ENCODE peak calls at places on chromosomes 3 and 15, in five cellular contexts. One of them, this sample, is unnamed.

GRCh38 chr3:71713041-71713440 is 12.2 kb downstream of the EIF4E3 start:
- DNase-seq in CD8-positive, alpha-beta memory T cell: no peak
- DNase-seq in SW 1271: no peak
- DNase-seq in suprapubic skin: no peak
- DNase-seq in KG1: no peak
- DNase-seq in this sample: no peak

GRCh38 chr3:55664387-55664786 is 177.3 kb upstream of the WNT5A start:
- DNase-seq in CD8-positive, alpha-beta memory T cell: peak
- DNase-seq in SW 1271: no peak
- DNase-seq in suprapubic skin: no peak
- DNase-seq in KG1: no peak
- DNase-seq in this sample: no peak

GRCh38 chr3:31695280-31696008 is 162.7 kb downstream of the STT3B start:
- DNase-seq in CD8-positive, alpha-beta memory T cell: peak
- DNase-seq in SW 1271: peak
- DNase-seq in suprapubic skin: no peak
- DNase-seq in KG1: peak
- DNase-seq in this sample: no peak

GRCh38 chr3:105385179-105385578 is 18.5 kb downstream of the ALCAM start:
- DNase-seq in CD8-positive, alpha-beta memory T cell: no peak
- DNase-seq in SW 1271: no peak
- DNase-seq in suprapubic skin: no peak
- DNase-seq in KG1: no peak
- DNase-seq in this sample: no peak

GRCh38 chr3:174333640-174334039 is 525.5 kb upstream of the NAALADL2 start:
- DNase-seq in CD8-positive, alpha-beta memory T cell: no peak
- DNase-seq in SW 1271: no peak
- DNase-seq in suprapubic skin: no peak
- DNase-seq in KG1: no peak
- DNase-seq in this sample: no peak

GRCh38 chr15:36601497-36601932 is 22.1 kb downstream of the CDIN1 start:
- DNase-seq in CD8-positive, alpha-beta memory T cell: no peak
- DNase-seq in SW 1271: no peak
- DNase-seq in suprapubic skin: peak
- DNase-seq in KG1: no peak
- DNase-seq in this sample: no peak

GRCh38 chr15:68768321-68768720 is 52.4 kb downstream of the ANP32A start:
- DNase-seq in CD8-positive, alpha-beta memory T cell: no peak
- DNase-seq in SW 1271: no peak
- DNase-seq in suprapubic skin: no peak
- DNase-seq in KG1: no peak
- DNase-seq in this sample: no peak

GRCh38 chr15:99021669-99022068 is 14.1 kb upstream of the PGPEP1L start:
- DNase-seq in CD8-positive, alpha-beta memory T cell: no peak
- DNase-seq in SW 1271: no peak
- DNase-seq in suprapubic skin: no peak
- DNase-seq in KG1: no peak
- DNase-seq in this sample: no peak

GRCh38 chr3:156676467-156677119 is 2.2 kb downstream of the TIPARP start:
- DNase-seq in CD8-positive, alpha-beta memory T cell: no peak
- DNase-seq in SW 1271: peak
- DNase-seq in suprapubic skin: no peak
- DNase-seq in KG1: no peak
- DNase-seq in this sample: no peak

GRCh38 chr3:16309558-16309957 is 44.5 kb downstream of the OXNAD1 start:
- DNase-seq in CD8-positive, alpha-beta memory T cell: peak
- DNase-seq in SW 1271: peak
- DNase-seq in suprapubic skin: no peak
- DNase-seq in KG1: peak
- DNase-seq in this sample: no peak

GRCh38 chr3:60086811-60087210 is 1037.0 kb upstream of the CFAP20DC start:
- DNase-seq in CD8-positive, alpha-beta memory T cell: no peak
- DNase-seq in SW 1271: no peak
- DNase-seq in suprapubic skin: no peak
- DNase-seq in KG1: no peak
- DNase-seq in this sample: no peak

GRCh38 chr3:195256639-195257453 is 14.1 kb downstream of the XXYLT1 start:
- DNase-seq in CD8-positive, alpha-beta memory T cell: no peak
- DNase-seq in SW 1271: no peak
- DNase-seq in suprapubic skin: no peak
- DNase-seq in KG1: no peak
- DNase-seq in this sample: no peak

GRCh38 chr3:193190387-193190786 is 50.6 kb upstream of the PLAAT1 start:
- DNase-seq in CD8-positive, alpha-beta memory T cell: no peak
- DNase-seq in SW 1271: no peak
- DNase-seq in suprapubic skin: no peak
- DNase-seq in KG1: peak
- DNase-seq in this sample: no peak

GRCh38 chr15:41791970-41792637 is 17.8 kb downstream of the MAPKBP1 start:
- DNase-seq in CD8-positive, alpha-beta memory T cell: no peak
- DNase-seq in SW 1271: no peak
- DNase-seq in suprapubic skin: no peak
- DNase-seq in KG1: no peak
- DNase-seq in this sample: no peak

GRCh38 chr3:85626662-85627061 is 667.9 kb downstream of the CADM2 start:
- DNase-seq in CD8-positive, alpha-beta memory T cell: no peak
- DNase-seq in SW 1271: no peak
- DNase-seq in suprapubic skin: no peak
- DNase-seq in KG1: no peak
- DNase-seq in this sample: no peak

GRCh38 chr3:68403741-68404140 is 528.6 kb downstream of the TAFA4 start:
- DNase-seq in CD8-positive, alpha-beta memory T cell: no peak
- DNase-seq in SW 1271: no peak
- DNase-seq in suprapubic skin: no peak
- DNase-seq in KG1: no peak
- DNase-seq in this sample: no peak

GRCh38 chr3:151383956-151384355 is 597 bp downstream of the P2RY12 start:
- DNase-seq in CD8-positive, alpha-beta memory T cell: no peak
- DNase-seq in SW 1271: no peak
- DNase-seq in suprapubic skin: no peak
- DNase-seq in KG1: no peak
- DNase-seq in this sample: no peak

GRCh38 chr3:186983372-186984058 is 53.2 kb downstream of the ST6GAL1 start:
- DNase-seq in CD8-positive, alpha-beta memory T cell: no peak
- DNase-seq in SW 1271: no peak
- DNase-seq in suprapubic skin: no peak
- DNase-seq in KG1: no peak
- DNase-seq in this sample: no peak

GRCh38 chr15:89826671-89827655 is 12.3 kb upstream of the ANPEP start:
- DNase-seq in CD8-positive, alpha-beta memory T cell: no peak
- DNase-seq in SW 1271: no peak
- DNase-seq in suprapubic skin: no peak
- DNase-seq in KG1: no peak
- DNase-seq in this sample: no peak

GRCh38 chr15:75573001-75573400 is 6.1 kb downstream of the PTPN9 start:
- DNase-seq in CD8-positive, alpha-beta memory T cell: no peak
- DNase-seq in SW 1271: no peak
- DNase-seq in suprapubic skin: no peak
- DNase-seq in KG1: no peak
- DNase-seq in this sample: no peak

GRCh38 chr3:130648293-130648692 is 98.3 kb downstream of the PIK3R4 start:
- DNase-seq in CD8-positive, alpha-beta memory T cell: no peak
- DNase-seq in SW 1271: no peak
- DNase-seq in suprapubic skin: no peak
- DNase-seq in KG1: no peak
- DNase-seq in this sample: no peak

GRCh38 chr15:39756806-39757522 is 25.7 kb downstream of the FSIP1 start:
- DNase-seq in CD8-positive, alpha-beta memory T cell: peak
- DNase-seq in SW 1271: peak
- DNase-seq in suprapubic skin: no peak
- DNase-seq in KG1: peak
- DNase-seq in this sample: no peak